ENCODE peak calls at places on chromosome 18, in nine cellular contexts. S is A549, D is colonic mucosa, O is ovary, P is upper lobe of right lung, A is left ventricle myocardium inferior, M is mucosa of descending colon, L is psoas muscle, C is IMR-90. U is an unnamed sample.
A peak's percentile ranks its signal among the peaks of the same experiment; 100 is the strongest.

GRCh38 chr18:10304853-10305252 is 149.6 kb upstream of the APCDD1 start:
- DNase-seq in S (no peak), D (peak; percentile 23), O (no peak), P (no peak), A (no peak), M (no peak), L (peak; percentile 52), C (peak; percentile 79), U (no peak)

GRCh38 chr18:43396266-43396665 is 119.0 kb upstream of the SYT4 start:
- DNase-seq in S (peak; percentile 5), D (no peak), O (no peak), P (no peak), A (no peak), M (no peak), L (no peak), C (no peak), U (no peak)

GRCh38 chr18:68354176-68354575 is 360.7 kb downstream of the TMX3 start:
- DNase-seq in S (no peak), D (no peak), O (no peak), P (no peak), A (no peak), M (no peak), L (no peak), C (no peak), U (no peak)

GRCh38 chr18:57443247-57443646 is 8.1 kb downstream of the ONECUT2 start:
- DNase-seq in S (no peak), D (no peak), O (no peak), P (no peak), A (no peak), M (no peak), L (no peak), C (no peak), U (no peak)

GRCh38 chr18:31146809-31147208 is 15.8 kb downstream of the DSC1 start:
- DNase-seq in S (no peak), D (no peak), O (no peak), P (no peak), A (no peak), M (no peak), L (no peak), C (no peak), U (no peak)

GRCh38 chr18:13488281-13488929 is 238.0 kb downstream of the FAM210A start:
- DNase-seq in S (no peak), D (no peak), O (no peak), P (no peak), A (no peak), M (no peak), L (no peak), C (no peak), U (no peak)

GRCh38 chr18:58867281-58867961 is 2.7 kb downstream of the ZNF532 start:
- DNase-seq in S (no peak), D (no peak), O (no peak), P (no peak), A (no peak), M (no peak), L (no peak), C (no peak), U (no peak)

GRCh38 chr18:60663060-60663989 is 290.8 kb upstream of the MC4R start:
- DNase-seq in S (no peak), D (no peak), O (no peak), P (no peak), A (no peak), M (no peak), L (no peak), C (no peak), U (peak; percentile 52)

GRCh38 chr18:1017679-1018078 is 113.0 kb downstream of the ADCYAP1 start:
- DNase-seq in S (no peak), D (no peak), O (no peak), P (no peak), A (no peak), M (no peak), L (no peak), C (no peak), U (no peak)

GRCh38 chr18:79983793-79984192 is 4.6 kb downstream of the TXNL4A start:
- DNase-seq in S (no peak), D (no peak), O (no peak), P (no peak), A (no peak), M (no peak), L (no peak), C (no peak), U (no peak)

GRCh38 chr18:74040459-74041332 is 106.9 kb downstream of the FBXO15 start:
- DNase-seq in S (peak; percentile 22), D (peak; percentile 61), O (no peak), P (peak; percentile 85), A (no peak), M (peak; percentile 70), L (no peak), C (peak; percentile 11), U (peak; percentile 85)

GRCh38 chr18:39453882-39454281 is 1888.3 kb upstream of the CELF4 start:
- DNase-seq in S (no peak), D (no peak), O (no peak), P (no peak), A (no peak), M (peak; percentile 24), L (no peak), C (peak; percentile 65), U (no peak)

GRCh38 chr18:33159151-33159550 is 281.4 kb downstream of the CCDC178 start:
- DNase-seq in S (no peak), D (no peak), O (no peak), P (no peak), A (no peak), M (no peak), L (no peak), C (no peak), U (no peak)

GRCh38 chr18:33152376-33152775 is 288.1 kb downstream of the CCDC178 start:
- DNase-seq in S (no peak), D (no peak), O (no peak), P (no peak), A (no peak), M (no peak), L (no peak), C (no peak), U (no peak)

GRCh38 chr18:33156906-33157470 is 283.5 kb downstream of the CCDC178 start:
- DNase-seq in S (no peak), D (no peak), O (no peak), P (no peak), A (no peak), M (no peak), L (no peak), C (no peak), U (no peak)

GRCh38 chr18:33154049-33154448 is 286.5 kb downstream of the CCDC178 start:
- DNase-seq in S (no peak), D (no peak), O (no peak), P (no peak), A (no peak), M (no peak), L (no peak), C (no peak), U (no peak)

GRCh38 chr18:33157893-33158292 is 282.6 kb downstream of the CCDC178 start:
- DNase-seq in S (no peak), D (no peak), O (no peak), P (no peak), A (no peak), M (no peak), L (no peak), C (no peak), U (no peak)
- H3K4me1 ChIP-seq in S (no peaks in the 10 kb centered on the region), D (no peaks in the 10 kb centered on the region), O (no peaks in the 10 kb centered on the region), P (no peaks in the 10 kb centered on the region), A (no peaks in the 10 kb centered on the region), M (no peaks in the 10 kb centered on the region), L (no peaks in the 10 kb centered on the region), C (no peaks in the 10 kb centered on the region), U (no peaks in the 10 kb centered on the region)

DNA sequence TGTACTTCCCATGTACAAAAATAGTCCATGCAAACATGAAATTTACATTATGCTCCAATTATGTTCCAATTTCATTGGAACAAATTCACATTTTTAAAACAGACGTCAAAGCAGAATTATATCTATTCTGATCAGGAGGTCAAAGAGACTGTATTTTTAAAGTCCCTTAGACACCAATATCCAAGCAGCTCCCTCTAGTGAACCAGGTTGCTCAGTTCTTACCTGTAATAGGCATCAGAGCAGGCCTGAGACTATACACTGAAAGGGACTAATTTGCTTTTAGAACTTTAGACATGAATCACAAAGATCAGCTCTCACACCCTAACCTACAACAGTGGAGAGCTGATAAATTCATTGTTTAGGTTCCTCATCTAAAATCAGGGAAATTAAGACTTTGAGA is 273.9 kb downstream of the MBD2 start:
- DNase-seq in S (no peak), D (no peak), O (no peak), P (no peak), A (no peak), M (no peak), L (no peak), C (no peak), U (no peak)
- TF ChIP-seq CTCF in S (no peak), D (no peak), O (no peak), P (no peak), A (peak; percentile 13), M (no peak), L (no peak), C (no peak), U (no peak)

GRCh38 chr18:78418379-78418778 is 561.2 kb upstream of the SALL3 start:
- DNase-seq in S (no peak), D (no peak), O (no peak), P (no peak), A (no peak), M (no peak), L (no peak), C (no peak), U (no peak)

GRCh38 chr18:78420116-78420515 is 559.5 kb upstream of the SALL3 start:
- DNase-seq in S (no peak), D (no peak), O (no peak), P (no peak), A (no peak), M (no peak), L (no peak), C (no peak), U (no peak)

GRCh38 chr18:78423776-78424175 is 555.8 kb upstream of the SALL3 start:
- DNase-seq in S (no peak), D (no peak), O (no peak), P (no peak), A (no peak), M (no peak), L (no peak), C (no peak), U (no peak)

GRCh38 chr18:78421392-78421791 is 558.2 kb upstream of the SALL3 start:
- DNase-seq in S (no peak), D (no peak), O (no peak), P (no peak), A (no peak), M (no peak), L (no peak), C (no peak), U (peak; percentile 39)

DNA sequence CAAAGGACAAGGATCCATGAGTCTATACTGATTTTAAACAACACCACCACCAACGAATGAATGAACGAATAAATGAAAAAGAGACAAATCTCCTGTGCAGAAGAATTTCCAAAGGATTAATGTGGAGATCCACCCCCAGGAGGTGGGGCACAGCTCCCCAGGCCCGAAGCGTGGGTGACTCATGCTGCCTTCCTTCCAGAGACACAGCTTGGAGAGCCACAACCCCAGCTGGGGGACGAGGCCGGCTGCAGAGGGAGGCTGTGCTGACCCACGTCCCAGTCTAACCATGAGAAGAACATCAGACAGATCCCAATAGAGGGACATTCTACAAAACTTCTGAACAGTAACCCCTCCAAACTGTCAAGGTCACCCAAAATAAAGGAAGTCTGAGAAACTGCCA is 557.3 kb upstream of the SALL3 start:
- DNase-seq in S (no peak), D (no peak), O (no peak), P (no peak), A (no peak), M (no peak), L (no peak), C (no peak), U (no peak)
- H3K4me1 ChIP-seq in S (no peaks in the 10 kb centered on the region), D (no peaks in the 10 kb centered on the region), O (no peaks in the 10 kb centered on the region), P (no peaks in the 10 kb centered on the region), A (no peaks in the 10 kb centered on the region), M (no peaks in the 10 kb centered on the region), L (no peaks in the 10 kb centered on the region), C (no peaks in the 10 kb centered on the region), U (no peaks in the 10 kb centered on the region)

GRCh38 chr18:76126327-76126726 is 368.7 kb downstream of the ZNF516 start:
- DNase-seq in S (no peak), D (no peak), O (peak; percentile 23), P (no peak), A (peak; percentile 19), M (no peak), L (no peak), C (no peak), U (no peak)
- TF ChIP-seq CTCF in S (no peak), D (no peak), O (no peak), P (no peak), A (peak; percentile 61), M (no peak), L (peak; percentile 31), C (no peak), U (no peak)

U was measured in left lung.